ENCODE peak calls at places on chromosome X, in eight cellular contexts. One of them, this sample, is unnamed.

GRCh38 chrX:118271770-118272169 is 74.1 kb upstream of the WDR44 start:
- DNase-seq in Caco-2: no peak
- DNase-seq in A549: peak; percentile 1
- DNase-seq in Panc1: no peak
- DNase-seq in body of pancreas: no peak
- DNase-seq in lower lobe of right lung: no peak
- DNase-seq in neural progenitor cell: peak; percentile 43
- DNase-seq in CD8-positive, alpha-beta T cell: no peak
- DNase-seq in this sample: no peak

GRCh38 chrX:2498781-2499302 is 1.9 kb downstream of the DHRSX start:
- DNase-seq in body of pancreas: peak; percentile 38
- DNase-seq in Panc1: no peak
- DNase-seq in CD8-positive, alpha-beta T cell: no peak
- DNase-seq in A549: peak; percentile 45
- DNase-seq in Caco-2: no peak
- DNase-seq in neural progenitor cell: peak; percentile 71
- DNase-seq in lower lobe of right lung: no peak
- DNase-seq in this sample: peak; percentile 64

GRCh38 chrX:153245288-153245731 is 66.2 kb downstream of the MAGEA1 start:
- DNase-seq in neural progenitor cell: peak; percentile 74
- DNase-seq in Panc1: no peak
- DNase-seq in A549: peak; percentile 1
- DNase-seq in body of pancreas: no peak
- DNase-seq in lower lobe of right lung: no peak
- DNase-seq in CD8-positive, alpha-beta T cell: no peak
- DNase-seq in Caco-2: no peak
- DNase-seq in this sample: no peak

GRCh38 chrX:106263817-106264216 is 95.7 kb downstream of the PWWP3B start:
- DNase-seq in A549: no peak
- DNase-seq in neural progenitor cell: no peak
- DNase-seq in lower lobe of right lung: no peak
- DNase-seq in CD8-positive, alpha-beta T cell: no peak
- DNase-seq in Panc1: no peak
- DNase-seq in Caco-2: no peak
- DNase-seq in body of pancreas: no peak
- DNase-seq in this sample: no peak

GRCh38 chrX:11461181-11462001 is 168.2 kb downstream of the AMELX start:
- DNase-seq in A549: peak; percentile 44
- DNase-seq in neural progenitor cell: no peak
- DNase-seq in Panc1: no peak
- DNase-seq in CD8-positive, alpha-beta T cell: no peak
- DNase-seq in lower lobe of right lung: no peak
- DNase-seq in body of pancreas: no peak
- DNase-seq in Caco-2: peak; percentile 63
- DNase-seq in this sample: no peak

GRCh38 chrX:102832661-102833060 is 104.4 kb upstream of the RAB40AL start:
- DNase-seq in lower lobe of right lung: no peak
- DNase-seq in body of pancreas: peak; percentile 5
- DNase-seq in A549: peak; percentile 81
- DNase-seq in Panc1: no peak
- DNase-seq in neural progenitor cell: peak; percentile 16
- DNase-seq in Caco-2: peak; percentile 1
- DNase-seq in CD8-positive, alpha-beta T cell: no peak
- DNase-seq in this sample: no peak

GRCh38 chrX:66021407-66021757 is 18.5 kb downstream of the VSIG4 start:
- DNase-seq in A549: no peak
- DNase-seq in Panc1: no peak
- DNase-seq in CD8-positive, alpha-beta T cell: no peak
- DNase-seq in Caco-2: no peak
- DNase-seq in lower lobe of right lung: no peak
- DNase-seq in body of pancreas: no peak
- DNase-seq in neural progenitor cell: no peak
- DNase-seq in this sample: no peak

GRCh38 chrX:31962256-31962655 is 890.4 kb upstream of the FTHL17 start:
- DNase-seq in A549: no peak
- DNase-seq in neural progenitor cell: no peak
- DNase-seq in body of pancreas: no peak
- DNase-seq in lower lobe of right lung: no peak
- DNase-seq in CD8-positive, alpha-beta T cell: no peak
- DNase-seq in Caco-2: no peak
- DNase-seq in Panc1: no peak
- DNase-seq in this sample: no peak

DNA sequence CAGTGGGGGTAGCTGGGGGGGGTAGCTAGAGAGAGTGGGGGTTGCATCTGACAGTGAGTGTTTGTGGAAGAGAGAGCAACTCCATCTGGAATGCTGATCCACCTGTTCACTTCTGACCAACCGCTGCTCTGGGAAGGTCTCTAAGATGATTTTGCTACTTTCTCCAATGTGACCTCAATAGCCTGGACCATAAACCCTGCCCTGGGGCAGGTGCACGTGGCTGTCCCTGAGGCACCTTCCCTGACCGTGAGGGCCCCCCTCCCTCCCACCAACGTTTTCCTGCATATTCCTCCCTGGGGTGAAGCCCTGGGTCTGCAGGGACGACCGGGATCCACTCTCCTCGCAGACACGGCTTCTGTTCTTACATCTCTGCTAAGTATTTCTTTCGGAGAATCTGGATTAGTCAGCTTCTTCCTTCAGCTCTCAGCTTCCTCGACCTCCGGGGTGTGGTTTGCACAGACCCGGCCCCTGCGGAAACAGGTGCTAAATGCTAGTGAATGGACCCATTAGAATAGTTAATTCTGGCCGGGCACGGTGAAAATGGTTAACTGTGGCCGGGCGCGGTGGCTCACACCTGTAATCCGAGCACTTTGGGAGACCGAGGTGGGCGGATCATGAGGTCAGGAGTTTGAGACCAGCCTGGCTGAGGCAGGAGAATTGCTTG is 21.4 kb upstream of the PLCXD1 start:
- DNase-seq in A549: peak; percentile 54
- DNase-seq in CD8-positive, alpha-beta T cell: no peak
- DNase-seq in lower lobe of right lung: peak; percentile 30
- DNase-seq in neural progenitor cell: peak; percentile 52
- DNase-seq in Caco-2: peak; percentile 49
- DNase-seq in Panc1: no peak
- DNase-seq in body of pancreas: no peak
- DNase-seq in this sample: no peak
- H3K4me1 ChIP-seq in A549: peaks cover 56% of the 10 kb centered on the region
- H3K4me1 ChIP-seq in CD8-positive, alpha-beta T cell: no peaks in the 10 kb centered on the region
- H3K4me1 ChIP-seq in lower lobe of right lung: peaks cover 14% of the 10 kb centered on the region
- H3K4me1 ChIP-seq in neural progenitor cell: peaks cover 6% of the 10 kb centered on the region
- H3K4me1 ChIP-seq in Caco-2: peaks cover 32% of the 10 kb centered on the region
- H3K4me1 ChIP-seq in Panc1: no peaks in the 10 kb centered on the region
- H3K4me1 ChIP-seq in body of pancreas: peaks cover 35% of the 10 kb centered on the region
- H3K4me1 ChIP-seq in this sample: peaks cover 28% of the 10 kb centered on the region

GRCh38 chrX:84724576-84724975 is 222.3 kb upstream of the HDX start:
- DNase-seq in lower lobe of right lung: no peak
- DNase-seq in CD8-positive, alpha-beta T cell: no peak
- DNase-seq in Caco-2: no peak
- DNase-seq in A549: no peak
- DNase-seq in Panc1: no peak
- DNase-seq in body of pancreas: no peak
- DNase-seq in neural progenitor cell: peak; percentile 18
- DNase-seq in this sample: no peak

GRCh38 chrX:84717344-84717743 is 215.1 kb upstream of the HDX start:
- DNase-seq in A549: no peak
- DNase-seq in lower lobe of right lung: no peak
- DNase-seq in neural progenitor cell: no peak
- DNase-seq in Caco-2: no peak
- DNase-seq in CD8-positive, alpha-beta T cell: no peak
- DNase-seq in Panc1: no peak
- DNase-seq in body of pancreas: no peak
- DNase-seq in this sample: no peak

GRCh38 chrX:84721416-84721815 is 219.2 kb upstream of the HDX start:
- DNase-seq in body of pancreas: no peak
- DNase-seq in A549: no peak
- DNase-seq in CD8-positive, alpha-beta T cell: no peak
- DNase-seq in lower lobe of right lung: no peak
- DNase-seq in neural progenitor cell: no peak
- DNase-seq in Caco-2: no peak
- DNase-seq in Panc1: no peak
- DNase-seq in this sample: no peak
- H3K4me1 ChIP-seq in body of pancreas: no peaks in the 10 kb centered on the region
- H3K4me1 ChIP-seq in A549: no peaks in the 10 kb centered on the region
- H3K4me1 ChIP-seq in CD8-positive, alpha-beta T cell: no peaks in the 10 kb centered on the region
- H3K4me1 ChIP-seq in lower lobe of right lung: no peaks in the 10 kb centered on the region
- H3K4me1 ChIP-seq in neural progenitor cell: no peaks in the 10 kb centered on the region
- H3K4me1 ChIP-seq in Caco-2: no peaks in the 10 kb centered on the region
- H3K4me1 ChIP-seq in Panc1: no peaks in the 10 kb centered on the region
- H3K4me1 ChIP-seq in this sample: no peaks in the 10 kb centered on the region

DNA sequence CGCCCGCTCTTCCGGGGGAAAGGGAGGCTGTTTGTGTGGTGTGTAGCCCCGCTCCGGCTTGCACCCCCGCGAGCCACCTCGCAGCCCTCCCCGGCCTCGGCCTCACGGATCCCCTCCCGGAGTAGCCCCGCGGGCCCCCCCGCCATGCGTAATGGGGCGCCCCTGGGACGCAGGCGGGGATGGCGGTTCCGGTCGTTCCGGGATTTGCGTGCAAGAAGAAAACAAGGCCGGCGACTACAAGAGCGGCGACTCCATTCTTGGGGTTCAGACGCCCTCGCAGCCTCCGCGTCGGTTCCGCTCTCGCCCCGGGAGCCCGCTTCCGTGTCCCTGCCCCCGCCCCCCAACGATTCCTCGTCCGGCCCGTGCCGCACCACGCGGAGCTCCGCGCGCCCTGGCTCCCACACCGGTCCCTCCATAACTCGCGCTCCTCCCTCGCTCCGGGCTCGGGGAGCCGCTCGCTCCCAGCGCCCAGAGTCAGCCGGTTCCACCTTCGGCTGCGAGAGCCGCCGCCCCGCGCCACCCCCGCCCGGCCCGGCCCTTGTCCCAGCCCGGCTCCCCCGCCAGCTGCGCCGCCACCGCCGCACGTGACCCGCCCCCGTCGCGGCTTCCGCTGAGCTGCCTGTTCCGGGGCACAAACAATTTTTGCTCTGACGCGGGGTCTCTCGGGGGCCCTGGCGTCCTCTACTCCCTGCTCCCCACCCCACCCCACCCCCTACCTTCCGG is 78.7 kb upstream of the BCOR start:
- DNase-seq in Panc1: no peak
- DNase-seq in body of pancreas: peak; percentile 75
- DNase-seq in A549: peak; percentile 28
- DNase-seq in neural progenitor cell: peak; percentile 58
- DNase-seq in Caco-2: peak; percentile 71
- DNase-seq in lower lobe of right lung: peak; percentile 82
- DNase-seq in CD8-positive, alpha-beta T cell: peak; percentile 79
- DNase-seq in this sample: peak; percentile 82
- H3K4me1 ChIP-seq in Panc1: peaks cover under 1% of the 10 kb centered on the region
- H3K4me1 ChIP-seq in body of pancreas: peaks cover 31% of the 10 kb centered on the region
- H3K4me1 ChIP-seq in A549: peaks cover 7% of the 10 kb centered on the region
- H3K4me1 ChIP-seq in neural progenitor cell: peaks cover 5% of the 10 kb centered on the region
- H3K4me1 ChIP-seq in Caco-2: peaks cover 11% of the 10 kb centered on the region
- H3K4me1 ChIP-seq in lower lobe of right lung: peaks cover 27% of the 10 kb centered on the region
- H3K4me1 ChIP-seq in CD8-positive, alpha-beta T cell: peaks cover 24% of the 10 kb centered on the region
- H3K4me1 ChIP-seq in this sample: no peaks in the 10 kb centered on the region

GRCh38 chrX:39772057-39772832 is 325.5 kb downstream of the BCOR start:
- DNase-seq in A549: no peak
- DNase-seq in body of pancreas: peak; percentile 70
- DNase-seq in neural progenitor cell: no peak
- DNase-seq in Caco-2: no peak
- DNase-seq in Panc1: no peak
- DNase-seq in CD8-positive, alpha-beta T cell: peak; percentile 56
- DNase-seq in lower lobe of right lung: peak; percentile 47
- DNase-seq in this sample: no peak

GRCh38 chrX:39767446-39767845 is 330.3 kb downstream of the BCOR start:
- DNase-seq in lower lobe of right lung: no peak
- DNase-seq in CD8-positive, alpha-beta T cell: no peak
- DNase-seq in Caco-2: no peak
- DNase-seq in A549: no peak
- DNase-seq in body of pancreas: no peak
- DNase-seq in neural progenitor cell: no peak
- DNase-seq in Panc1: no peak
- DNase-seq in this sample: no peak

GRCh38 chrX:39766882-39767281 is 330.9 kb downstream of the BCOR start:
- DNase-seq in lower lobe of right lung: no peak
- DNase-seq in body of pancreas: no peak
- DNase-seq in Panc1: no peak
- DNase-seq in Caco-2: no peak
- DNase-seq in A549: no peak
- DNase-seq in CD8-positive, alpha-beta T cell: no peak
- DNase-seq in neural progenitor cell: no peak
- DNase-seq in this sample: no peak

GRCh38 chrX:39771089-39771488 is 326.7 kb downstream of the BCOR start:
- DNase-seq in body of pancreas: no peak
- DNase-seq in CD8-positive, alpha-beta T cell: no peak
- DNase-seq in neural progenitor cell: no peak
- DNase-seq in Caco-2: no peak
- DNase-seq in A549: no peak
- DNase-seq in lower lobe of right lung: no peak
- DNase-seq in Panc1: no peak
- DNase-seq in this sample: no peak

GRCh38 chrX:39769748-39770147 is 328.0 kb downstream of the BCOR start:
- DNase-seq in A549: no peak
- DNase-seq in CD8-positive, alpha-beta T cell: no peak
- DNase-seq in Panc1: no peak
- DNase-seq in neural progenitor cell: no peak
- DNase-seq in Caco-2: no peak
- DNase-seq in body of pancreas: no peak
- DNase-seq in lower lobe of right lung: no peak
- DNase-seq in this sample: no peak
- H3K4me1 ChIP-seq in A549: peaks cover 35% of the 10 kb centered on the region
- H3K4me1 ChIP-seq in CD8-positive, alpha-beta T cell: peaks cover 41% of the 10 kb centered on the region
- H3K4me1 ChIP-seq in Panc1: no peaks in the 10 kb centered on the region
- H3K4me1 ChIP-seq in neural progenitor cell: peaks cover 25% of the 10 kb centered on the region
- H3K4me1 ChIP-seq in Caco-2: peaks cover 20% of the 10 kb centered on the region
- H3K4me1 ChIP-seq in body of pancreas: peaks cover 29% of the 10 kb centered on the region
- H3K4me1 ChIP-seq in lower lobe of right lung: peaks cover 13% of the 10 kb centered on the region
- H3K4me1 ChIP-seq in this sample: no peaks in the 10 kb centered on the region

GRCh38 chrX:19744231-19744630 is 143.2 kb downstream of the SH3KBP1 start:
- DNase-seq in lower lobe of right lung: no peak
- DNase-seq in neural progenitor cell: no peak
- DNase-seq in Panc1: no peak
- DNase-seq in body of pancreas: no peak
- DNase-seq in A549: no peak
- DNase-seq in CD8-positive, alpha-beta T cell: no peak
- DNase-seq in Caco-2: no peak
- DNase-seq in this sample: no peak
- H3K4me1 ChIP-seq in lower lobe of right lung: peaks cover 31% of the 10 kb centered on the region
- H3K4me1 ChIP-seq in neural progenitor cell: peaks cover 5% of the 10 kb centered on the region
- H3K4me1 ChIP-seq in Panc1: no peaks in the 10 kb centered on the region
- H3K4me1 ChIP-seq in body of pancreas: no peaks in the 10 kb centered on the region
- H3K4me1 ChIP-seq in A549: peaks cover 10% of the 10 kb centered on the region
- H3K4me1 ChIP-seq in CD8-positive, alpha-beta T cell: peaks cover 99% of the 10 kb centered on the region
- H3K4me1 ChIP-seq in Caco-2: peaks cover 27% of the 10 kb centered on the region
- H3K4me1 ChIP-seq in this sample: no peaks in the 10 kb centered on the region

GRCh38 chrX:129427267-129427666 is 96.0 kb downstream of the SMARCA1 start:
- DNase-seq in lower lobe of right lung: no peak
- DNase-seq in body of pancreas: no peak
- DNase-seq in Caco-2: no peak
- DNase-seq in CD8-positive, alpha-beta T cell: no peak
- DNase-seq in neural progenitor cell: no peak
- DNase-seq in A549: no peak
- DNase-seq in Panc1: no peak
- DNase-seq in this sample: no peak

DNA sequence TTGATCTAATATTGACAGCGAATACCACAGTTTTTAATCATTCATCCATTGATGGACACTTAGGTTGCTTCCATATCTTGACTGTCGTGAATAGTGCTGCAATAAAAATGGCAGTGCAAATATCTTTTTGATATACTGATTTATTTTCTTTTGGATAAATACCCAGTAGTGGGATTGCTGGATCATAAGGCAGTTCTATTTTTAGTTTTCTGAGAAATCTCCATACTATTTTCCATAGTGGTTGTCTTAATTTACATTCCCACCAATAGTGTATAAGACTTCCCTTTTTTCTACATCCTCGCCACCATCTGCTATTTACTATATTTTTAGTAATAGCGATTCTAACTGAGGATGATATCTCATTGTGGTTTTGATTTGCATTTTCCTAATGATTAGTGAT is 100.1 kb downstream of the SMARCA1 start:
- DNase-seq in lower lobe of right lung: no peak
- DNase-seq in neural progenitor cell: no peak
- DNase-seq in A549: no peak
- DNase-seq in Caco-2: no peak
- DNase-seq in Panc1: no peak
- DNase-seq in CD8-positive, alpha-beta T cell: no peak
- DNase-seq in body of pancreas: no peak
- DNase-seq in this sample: no peak
- H3K4me1 ChIP-seq in lower lobe of right lung: no peaks in the 10 kb centered on the region
- H3K4me1 ChIP-seq in neural progenitor cell: no peaks in the 10 kb centered on the region
- H3K4me1 ChIP-seq in A549: no peaks in the 10 kb centered on the region
- H3K4me1 ChIP-seq in Caco-2: no peaks in the 10 kb centered on the region
- H3K4me1 ChIP-seq in Panc1: no peaks in the 10 kb centered on the region
- H3K4me1 ChIP-seq in CD8-positive, alpha-beta T cell: no peaks in the 10 kb centered on the region
- H3K4me1 ChIP-seq in body of pancreas: no peaks in the 10 kb centered on the region
- H3K4me1 ChIP-seq in this sample: no peaks in the 10 kb centered on the region

This sample was measured in right lobe of liver.